ENCODE peak calls at places on chromosomes 5 and 9, in four cellular contexts. S, K, O and N are unnamed samples.

GRCh38 chr9:111920531-111920930 is 23.9 kb downstream of the UGCG start:
- DNase-seq in S (no peak), K (no peak), O (no peak), N (no peak)

GRCh38 chr5:36199620-36200019 is 42.1 kb downstream of the NADK2 start:
- DNase-seq in S (no peak), K (no peak), O (no peak), N (no peak)

GRCh38 chr9:93909242-93909616 is 45.9 kb downstream of the BARX1 start:
- DNase-seq in S (no peak), K (no peak), O (no peak), N (no peak)

GRCh38 chr5:56838409-56839039 is 23.2 kb downstream of the MAP3K1 start:
- DNase-seq in S (peak), K (no peak), O (peak), N (no peak)

GRCh38 chr5:91049800-91050199 is 333.3 kb downstream of the ARRDC3 start:
- DNase-seq in S (no peak), K (no peak), O (no peak), N (no peak)

GRCh38 chr5:138305797-138306196 is 25.8 kb downstream of the CDC25C start:
- DNase-seq in S (no peak), K (no peak), O (no peak), N (no peak)

GRCh38 chr5:74851684-74852353 is 14.4 kb downstream of the FAM169A start:
- DNase-seq in S (no peak), K (no peak), O (no peak), N (no peak)

GRCh38 chr5:132055808-132056609 is 4.4 kb upstream of the IL3 start:
- DNase-seq in S (no peak), K (peak), O (no peak), N (no peak)

GRCh38 chr9:2622361-2623045 is 916 bp downstream of the VLDLR start:
- DNase-seq in S (peak), K (peak), O (no peak), N (no peak)

GRCh38 chr9:110626109-110626829 is 42.3 kb upstream of the MUSK start:
- DNase-seq in S (no peak), K (no peak), O (peak), N (no peak)